ENCODE peak calls at places on chromosomes 2 and 18, in five cellular contexts. One of them, this sample, is unnamed.

GRCh38 chr2:79935771-79936657 is 368.5 kb downstream of the LRRTM1 start:
- DNase-seq in GF-D8: peak
- DNase-seq in astrocyte of the spinal cord: peak
- DNase-seq in HEK293T: peak
- DNase-seq in SJSA1: peak
- DNase-seq in this sample: no peak

GRCh38 chr18:6370410-6370809 is 44.3 kb downstream of the L3MBTL4 start:
- DNase-seq in GF-D8: no peak
- DNase-seq in astrocyte of the spinal cord: no peak
- DNase-seq in SJSA1: peak
- DNase-seq in HEK293T: peak
- DNase-seq in this sample: no peak

GRCh38 chr2:25996844-25997243 is 14.5 kb upstream of the KIF3C start:
- DNase-seq in GF-D8: no peak
- DNase-seq in HEK293T: no peak
- DNase-seq in astrocyte of the spinal cord: no peak
- DNase-seq in SJSA1: no peak
- DNase-seq in this sample: no peak

GRCh38 chr2:237466266-237466665 is 20.8 kb upstream of the MLPH start:
- DNase-seq in GF-D8: no peak
- DNase-seq in SJSA1: no peak
- DNase-seq in astrocyte of the spinal cord: peak
- DNase-seq in HEK293T: no peak
- DNase-seq in this sample: no peak

GRCh38 chr18:69813559-69813958 is 134.1 kb downstream of the CD226 start:
- DNase-seq in GF-D8: no peak
- DNase-seq in HEK293T: no peak
- DNase-seq in SJSA1: no peak
- DNase-seq in astrocyte of the spinal cord: no peak
- DNase-seq in this sample: no peak

GRCh38 chr2:86622409-86622877 is 1.2 kb downstream of the RNF103 start:
- DNase-seq in astrocyte of the spinal cord: peak
- DNase-seq in GF-D8: no peak
- DNase-seq in HEK293T: peak
- DNase-seq in SJSA1: peak
- DNase-seq in this sample: no peak

GRCh38 chr2:43251171-43251731 is 24.8 kb upstream of the ZFP36L2 start:
- DNase-seq in astrocyte of the spinal cord: peak
- DNase-seq in SJSA1: peak
- DNase-seq in HEK293T: no peak
- DNase-seq in GF-D8: no peak
- DNase-seq in this sample: no peak

GRCh38 chr2:48114256-48114655 is 208.0 kb upstream of the FBXO11 start:
- DNase-seq in astrocyte of the spinal cord: peak
- DNase-seq in SJSA1: no peak
- DNase-seq in GF-D8: no peak
- DNase-seq in HEK293T: no peak
- DNase-seq in this sample: peak

GRCh38 chr2:100192825-100193224 is 50.4 kb upstream of the AFF3 start:
- DNase-seq in GF-D8: no peak
- DNase-seq in SJSA1: no peak
- DNase-seq in astrocyte of the spinal cord: no peak
- DNase-seq in HEK293T: no peak
- DNase-seq in this sample: no peak

GRCh38 chr2:231323316-231323715 is 72.2 kb upstream of the B3GNT7 start:
- DNase-seq in SJSA1: no peak
- DNase-seq in HEK293T: no peak
- DNase-seq in astrocyte of the spinal cord: no peak
- DNase-seq in GF-D8: no peak
- DNase-seq in this sample: no peak

GRCh38 chr2:191304939-191305875 is 60.0 kb downstream of the MYO1B start:
- DNase-seq in astrocyte of the spinal cord: peak
- DNase-seq in HEK293T: no peak
- DNase-seq in GF-D8: no peak
- DNase-seq in SJSA1: no peak
- DNase-seq in this sample: no peak

GRCh38 chr2:10720983-10721343 is 467 bp upstream of the ATP6V1C2 start:
- DNase-seq in SJSA1: no peak
- DNase-seq in astrocyte of the spinal cord: no peak
- DNase-seq in HEK293T: no peak
- DNase-seq in GF-D8: no peak
- DNase-seq in this sample: no peak

GRCh38 chr2:28598484-28598883 is 102.6 kb downstream of the PLB1 start:
- DNase-seq in GF-D8: no peak
- DNase-seq in HEK293T: no peak
- DNase-seq in astrocyte of the spinal cord: no peak
- DNase-seq in SJSA1: no peak
- DNase-seq in this sample: no peak

GRCh38 chr2:152098033-152098797 is 629 bp downstream of the CACNB4 start:
- DNase-seq in astrocyte of the spinal cord: no peak
- DNase-seq in GF-D8: no peak
- DNase-seq in HEK293T: peak
- DNase-seq in SJSA1: peak
- DNase-seq in this sample: peak

GRCh38 chr2:158509928-158510797 is 53.4 kb downstream of the PKP4 start:
- DNase-seq in HEK293T: no peak
- DNase-seq in GF-D8: no peak
- DNase-seq in SJSA1: no peak
- DNase-seq in astrocyte of the spinal cord: peak
- DNase-seq in this sample: no peak

GRCh38 chr2:99729104-99729503 is 239.3 kb upstream of the REV1 start:
- DNase-seq in astrocyte of the spinal cord: no peak
- DNase-seq in HEK293T: no peak
- DNase-seq in SJSA1: no peak
- DNase-seq in GF-D8: no peak
- DNase-seq in this sample: no peak

GRCh38 chr2:714005-714741 is 37.0 kb upstream of the TMEM18 start:
- DNase-seq in astrocyte of the spinal cord: peak
- DNase-seq in SJSA1: peak
- DNase-seq in HEK293T: peak
- DNase-seq in GF-D8: no peak
- DNase-seq in this sample: peak